ENCODE peak calls at places on chromosomes 7 and 10, in eight cellular contexts. H, T, O, Y, U, K, E and P are unnamed samples.

GRCh38 chr10:47370878-47371277 is 13.2 kb downstream of the ZNF488 start:
- DNase-seq in H (no peak), T (no peak), O (no peak), Y (no peak), U (no peak), K (no peak), E (no peak), P (no peak)

GRCh38 chr7:44377681-44378421 is 52.5 kb upstream of the CAMK2B start:
- DNase-seq in H (peak), T (no peak), O (no peak), Y (no peak), U (no peak), K (no peak), E (no peak), P (no peak)

GRCh38 chr7:123367508-123368122 is 166.8 kb downstream of the IQUB start:
- DNase-seq in H (peak), T (no peak), O (peak), Y (peak), U (peak), K (no peak), E (no peak), P (peak)

GRCh38 chr7:66092654-66093053 is 17.0 kb downstream of the ASL start:
- DNase-seq in H (no peak), T (no peak), O (no peak), Y (no peak), U (no peak), K (no peak), E (no peak), P (no peak)

GRCh38 chr10:101575580-101576228 is 12.4 kb downstream of the POLL start:
- DNase-seq in H (no peak), T (no peak), O (no peak), Y (no peak), U (peak), K (no peak), E (no peak), P (no peak)

GRCh38 chr7:46515844-46516590 is 594.9 kb upstream of the IGFBP3 start:
- DNase-seq in H (no peak), T (no peak), O (no peak), Y (no peak), U (no peak), K (no peak), E (no peak), P (no peak)

GRCh38 chr10:117878626-117879025 is 168.1 kb downstream of the RAB11FIP2 start:
- DNase-seq in H (no peak), T (no peak), O (no peak), Y (no peak), U (no peak), K (no peak), E (no peak), P (no peak)

GRCh38 chr10:24240001-24240751 is 31.2 kb downstream of the KIAA1217 start:
- DNase-seq in H (no peak), T (no peak), O (no peak), Y (peak), U (peak), K (no peak), E (no peak), P (no peak)

GRCh38 chr7:7119668-7120208 is 62.6 kb upstream of the C1GALT1 start:
- DNase-seq in H (no peak), T (no peak), O (no peak), Y (no peak), U (no peak), K (no peak), E (no peak), P (no peak)

GRCh38 chr10:88555190-88555894 is 27.8 kb downstream of the RNLS start:
- DNase-seq in H (peak), T (no peak), O (no peak), Y (no peak), U (peak), K (no peak), E (no peak), P (no peak)

GRCh38 chr10:19929466-19930140 is 113.4 kb downstream of the PLXDC2 start:
- DNase-seq in H (peak), T (no peak), O (peak), Y (peak), U (no peak), K (no peak), E (no peak), P (no peak)

GRCh38 chr7:45151131-45151684 is 6.4 kb upstream of the RAMP3 start:
- DNase-seq in H (no peak), T (no peak), O (no peak), Y (no peak), U (no peak), K (no peak), E (no peak), P (no peak)

GRCh38 chr10:68121020-68121743 is 11.9 kb downstream of the MYPN start:
- DNase-seq in H (no peak), T (no peak), O (no peak), Y (no peak), U (no peak), K (no peak), E (no peak), P (no peak)

GRCh38 chr10:125083576-125083920 is 76.8 kb downstream of the CTBP2 start:
- DNase-seq in H (no peak), T (no peak), O (no peak), Y (peak), U (no peak), K (no peak), E (no peak), P (no peak)

GRCh38 chr10:64007157-64007556 is 486.0 kb downstream of the REEP3 start:
- DNase-seq in H (no peak), T (no peak), O (no peak), Y (no peak), U (peak), K (no peak), E (no peak), P (peak)

GRCh38 chr10:19705273-19705672 is 111.0 kb upstream of the PLXDC2 start:
- DNase-seq in H (no peak), T (no peak), O (no peak), Y (no peak), U (no peak), K (no peak), E (no peak), P (no peak)

GRCh38 chr10:89115876-89116627 is 91.1 kb downstream of the CH25H start:
- DNase-seq in H (peak), T (no peak), O (peak), Y (peak), U (peak), K (no peak), E (no peak), P (no peak)